ENCODE peak calls at places on chromosomes 12 and 14, in nine cellular contexts. D is tibial artery, Z is left ventricle myocardium inferior, F is pancreas, K is IMR-90, S is tibial nerve, N is cardiac fibroblast, A is heart left ventricle, J is kidney epithelial cell. G is an unnamed sample.

GRCh38 chr14:105204206-105204930 is 23.3 kb upstream of the NUDT14 start:
- DNase-seq in D (no peak), Z (peak), F (peak), K (no peak), S (no peak), N (peak), A (peak), J (peak), G (peak)

GRCh38 chr12:110641512-110641911 is 27.6 kb downstream of the TCTN1 start:
- DNase-seq in D (no peak), Z (peak), F (no peak), K (peak), S (no peak), N (peak), A (peak), J (no peak), G (no peak)

GRCh38 chr12:28782812-28783211 is 366.3 kb upstream of the FAR2 start:
- DNase-seq in D (no peak), Z (no peak), F (no peak), K (no peak), S (no peak), N (no peak), A (no peak), J (no peak), G (no peak)

GRCh38 chr14:105474478-105475268 is at the start of gene CRIP2:
- DNase-seq in D (no peak), Z (peak), F (no peak), K (peak), S (no peak), N (peak), A (peak), J (no peak), G (no peak)

GRCh38 chr14:77270361-77271112 is 469 bp downstream of the NGB start:
- DNase-seq in D (no peak), Z (no peak), F (no peak), K (no peak), S (no peak), N (no peak), A (no peak), J (no peak), G (no peak)

GRCh38 chr12:54479421-54479820 is 6.0 kb upstream of the GTSF1 start:
- DNase-seq in D (no peak), Z (no peak), F (no peak), K (peak), S (no peak), N (peak), A (no peak), J (no peak), G (no peak)

GRCh38 chr12:12214635-12215131 is 52.2 kb downstream of the LRP6 start:
- DNase-seq in D (no peak), Z (no peak), F (no peak), K (peak), S (no peak), N (no peak), A (no peak), J (no peak), G (no peak)

GRCh38 chr12:101859664-101860607 is 17.4 kb upstream of the DRAM1 start:
- DNase-seq in D (no peak), Z (no peak), F (no peak), K (peak), S (no peak), N (peak), A (no peak), J (no peak), G (no peak)

GRCh38 chr12:111426341-111427185 is 20.8 kb downstream of the SH2B3 start:
- DNase-seq in D (no peak), Z (no peak), F (no peak), K (peak), S (no peak), N (no peak), A (peak), J (no peak), G (no peak)

GRCh38 chr14:64059454-64060198 is 206.8 kb downstream of the SYNE2 start:
- DNase-seq in D (no peak), Z (no peak), F (no peak), K (no peak), S (no peak), N (no peak), A (no peak), J (no peak), G (no peak)

GRCh38 chr14:94179244-94179643 is 5.1 kb downstream of the PPP4R4 start:
- DNase-seq in D (no peak), Z (no peak), F (no peak), K (no peak), S (no peak), N (no peak), A (no peak), J (no peak), G (no peak)

GRCh38 chr12:110010853-110011835 is 11.9 kb downstream of the ANKRD13A start:
- DNase-seq in D (no peak), Z (no peak), F (no peak), K (no peak), S (no peak), N (no peak), A (no peak), J (no peak), G (no peak)

GRCh38 chr12:30823140-30823669 is 68.5 kb upstream of the CAPRIN2 start:
- DNase-seq in D (no peak), Z (peak), F (peak), K (no peak), S (peak), N (peak), A (peak), J (no peak), G (no peak)

GRCh38 chr12:5789469-5789968 is 155.5 kb downstream of the ANO2 start:
- DNase-seq in D (no peak), Z (no peak), F (no peak), K (no peak), S (no peak), N (no peak), A (no peak), J (no peak), G (no peak)

GRCh38 chr12:49264466-49264872 is 413 bp upstream of the TUBA1C start:
- DNase-seq in D (no peak), Z (no peak), F (no peak), K (no peak), S (no peak), N (no peak), A (peak), J (no peak), G (no peak)

GRCh38 chr12:52575256-52575655 is 1.6 kb upstream of the KRT74 start:
- DNase-seq in D (no peak), Z (no peak), F (no peak), K (no peak), S (no peak), N (no peak), A (no peak), J (no peak), G (no peak)

GRCh38 chr12:47636908-47637780 is 68.7 kb downstream of the RPAP3 start:
- DNase-seq in D (peak), Z (peak), F (no peak), K (no peak), S (no peak), N (peak), A (no peak), J (no peak), G (no peak)

GRCh38 chr14:51822499-51822898 is 37.9 kb upstream of the GNG2 start:
- DNase-seq in D (no peak), Z (no peak), F (no peak), K (no peak), S (no peak), N (no peak), A (no peak), J (no peak), G (no peak)

GRCh38 chr12:48285751-48286650 is 64.7 kb downstream of the ZNF641 start:
- DNase-seq in D (no peak), Z (no peak), F (no peak), K (no peak), S (no peak), N (no peak), A (no peak), J (no peak), G (no peak)

GRCh38 chr14:26598081-26598671 is 343 bp upstream of the NOVA1 start:
- DNase-seq in D (peak), Z (peak), F (peak), K (peak), S (peak), N (peak), A (peak), J (peak), G (no peak)

GRCh38 chr12:116594325-116595038 is 35.3 kb downstream of the MAP1LC3B2 start:
- DNase-seq in D (peak), Z (peak), F (no peak), K (no peak), S (no peak), N (no peak), A (peak), J (no peak), G (no peak)

GRCh38 chr12:52672321-52672933 is 7.8 kb downstream of the KRT1 start:
- DNase-seq in D (no peak), Z (no peak), F (no peak), K (no peak), S (no peak), N (no peak), A (no peak), J (no peak), G (no peak)

GRCh38 chr14:69291891-69292586 is 32.1 kb downstream of the GALNT16 start:
- DNase-seq in D (no peak), Z (no peak), F (no peak), K (no peak), S (no peak), N (no peak), A (no peak), J (no peak), G (no peak)

DNA sequence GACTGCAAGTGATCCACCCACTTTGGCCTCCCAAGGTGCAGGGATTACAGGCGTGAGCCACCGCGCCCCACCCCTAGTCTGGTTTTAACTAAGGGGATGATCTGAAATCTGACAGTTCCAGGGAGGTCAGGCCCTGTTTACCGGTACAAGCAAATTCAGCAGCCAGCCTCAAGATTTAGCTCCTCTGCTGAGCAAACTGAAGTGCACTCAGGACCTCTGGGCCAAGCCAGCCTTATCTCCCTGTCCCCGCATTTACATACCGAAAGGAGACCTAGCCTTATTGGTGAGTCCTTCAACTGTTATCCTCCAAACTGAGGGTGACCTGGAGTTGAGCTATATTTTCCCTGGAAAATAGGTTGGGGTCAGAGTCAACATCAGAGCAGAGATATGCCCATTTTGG is 835 bp upstream of the ABHD4 start:
- DNase-seq in D (no peak), Z (no peak), F (no peak), K (no peak), S (no peak), N (no peak), A (no peak), J (no peak), G (no peak)
- H3K4me3 ChIP-seq in D (peak), Z (peak), F (no peak), K (no peak), S (no peak), N (no peak), A (peak), J (no peak), G (no peak)

GRCh38 chr12:10501031-10501430 is 4.7 kb upstream of the EIF2S3B start:
- DNase-seq in D (no peak), Z (no peak), F (no peak), K (no peak), S (no peak), N (peak), A (no peak), J (no peak), G (peak)

GRCh38 chr12:10505620-10506019 is at the start of gene EIF2S3B:
- DNase-seq in D (no peak), Z (no peak), F (no peak), K (no peak), S (no peak), N (no peak), A (no peak), J (no peak), G (no peak)

GRCh38 chr12:10498042-10498441 is 7.6 kb upstream of the EIF2S3B start:
- DNase-seq in D (no peak), Z (no peak), F (no peak), K (no peak), S (no peak), N (no peak), A (no peak), J (no peak), G (no peak)

GRCh38 chr12:10497602-10498001 is 8.1 kb upstream of the EIF2S3B start:
- DNase-seq in D (no peak), Z (no peak), F (no peak), K (no peak), S (no peak), N (peak), A (no peak), J (no peak), G (no peak)

GRCh38 chr12:10503460-10503859 is 2.2 kb upstream of the EIF2S3B start:
- DNase-seq in D (no peak), Z (no peak), F (no peak), K (no peak), S (no peak), N (no peak), A (no peak), J (no peak), G (no peak)
- TF ChIP-seq CTCF in D (no peak), Z (no peak), F (no peak), K (no peak), S (no peak), N (no peak), A (no peak), J (no peak), G (no peak)

DNA sequence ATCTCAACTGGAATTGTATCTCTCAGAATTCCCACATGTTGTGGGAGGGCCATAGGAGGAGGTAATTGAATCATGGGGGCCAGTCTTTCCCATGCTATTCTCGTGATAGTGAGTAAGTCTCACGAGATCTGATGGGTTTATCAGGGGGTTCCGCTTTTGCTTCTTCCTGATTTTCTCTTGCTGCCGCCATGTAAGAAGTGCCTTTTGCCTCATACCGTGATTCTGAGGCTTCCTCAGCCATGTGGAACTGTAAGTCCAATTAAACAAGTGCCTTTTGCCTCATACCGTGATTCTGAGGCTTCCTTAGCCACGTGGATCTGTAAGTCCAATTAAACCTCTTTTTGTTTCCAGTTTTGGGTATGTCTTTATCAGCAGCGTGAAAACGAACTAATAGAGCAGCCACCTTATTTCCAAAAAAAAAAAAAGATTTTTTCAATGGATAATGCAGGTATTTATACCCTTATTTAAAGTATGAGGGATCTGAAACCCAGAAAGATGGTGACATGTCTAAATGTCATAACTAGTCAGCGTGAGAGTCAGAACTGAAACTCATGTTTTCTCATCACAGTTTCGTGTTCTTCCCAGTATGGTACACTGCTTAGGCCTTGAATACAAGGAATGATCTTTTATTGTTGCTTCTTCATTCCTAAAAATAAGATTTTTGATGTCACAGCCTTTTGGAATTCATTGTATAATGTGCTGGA is 89.6 kb downstream of the ERC1 start:
- DNase-seq in D (no peak), Z (no peak), F (no peak), K (no peak), S (no peak), N (no peak), A (no peak), J (no peak), G (no peak)
- H3K4me3 ChIP-seq in D (no peak), Z (no peak), F (no peak), K (no peak), S (no peak), N (no peak), A (no peak), J (no peak), G (no peak)

DNA sequence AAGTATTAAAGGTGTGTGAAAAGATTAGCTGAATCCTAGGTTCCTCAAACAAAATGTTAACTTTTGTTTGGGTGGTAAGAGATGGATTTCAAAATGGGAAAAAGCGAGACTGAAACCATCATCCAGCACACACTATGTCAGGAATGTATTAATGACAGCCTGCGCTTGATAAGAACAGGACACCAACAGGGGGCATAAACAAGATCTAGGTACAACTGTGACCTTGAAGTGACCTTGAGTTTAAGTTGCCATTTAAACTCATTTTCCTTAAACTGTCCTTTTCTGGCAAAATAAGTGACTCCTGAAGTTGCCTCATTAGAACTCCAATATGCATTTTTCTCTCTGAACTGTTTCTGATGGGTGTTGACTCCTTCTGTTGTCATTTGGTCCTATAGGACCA is 17.1 kb downstream of the PRKCH start:
- DNase-seq in D (no peak), Z (no peak), F (no peak), K (no peak), S (no peak), N (no peak), A (no peak), J (no peak), G (no peak)
- TF ChIP-seq CTCF in D (no peak), Z (no peak), F (no peak), K (no peak), S (no peak), N (no peak), A (no peak), J (no peak), G (no peak)

GRCh38 chr12:57224973-57225679 is 4.4 kb upstream of the SHMT2 start:
- DNase-seq in D (no peak), Z (peak), F (peak), K (no peak), S (no peak), N (peak), A (peak), J (no peak), G (no peak)

GRCh38 chr12:57222286-57223190 is 5.9 kb downstream of the NXPH4 start:
- DNase-seq in D (no peak), Z (no peak), F (no peak), K (no peak), S (no peak), N (no peak), A (no peak), J (no peak), G (no peak)

GRCh38 chr12:57221169-57221917 is 4.7 kb downstream of the NXPH4 start:
- DNase-seq in D (no peak), Z (no peak), F (no peak), K (no peak), S (no peak), N (no peak), A (no peak), J (no peak), G (no peak)

GRCh38 chr12:57224278-57224972 is 5.1 kb upstream of the SHMT2 start:
- DNase-seq in D (no peak), Z (no peak), F (no peak), K (no peak), S (no peak), N (no peak), A (no peak), J (no peak), G (no peak)

DNA sequence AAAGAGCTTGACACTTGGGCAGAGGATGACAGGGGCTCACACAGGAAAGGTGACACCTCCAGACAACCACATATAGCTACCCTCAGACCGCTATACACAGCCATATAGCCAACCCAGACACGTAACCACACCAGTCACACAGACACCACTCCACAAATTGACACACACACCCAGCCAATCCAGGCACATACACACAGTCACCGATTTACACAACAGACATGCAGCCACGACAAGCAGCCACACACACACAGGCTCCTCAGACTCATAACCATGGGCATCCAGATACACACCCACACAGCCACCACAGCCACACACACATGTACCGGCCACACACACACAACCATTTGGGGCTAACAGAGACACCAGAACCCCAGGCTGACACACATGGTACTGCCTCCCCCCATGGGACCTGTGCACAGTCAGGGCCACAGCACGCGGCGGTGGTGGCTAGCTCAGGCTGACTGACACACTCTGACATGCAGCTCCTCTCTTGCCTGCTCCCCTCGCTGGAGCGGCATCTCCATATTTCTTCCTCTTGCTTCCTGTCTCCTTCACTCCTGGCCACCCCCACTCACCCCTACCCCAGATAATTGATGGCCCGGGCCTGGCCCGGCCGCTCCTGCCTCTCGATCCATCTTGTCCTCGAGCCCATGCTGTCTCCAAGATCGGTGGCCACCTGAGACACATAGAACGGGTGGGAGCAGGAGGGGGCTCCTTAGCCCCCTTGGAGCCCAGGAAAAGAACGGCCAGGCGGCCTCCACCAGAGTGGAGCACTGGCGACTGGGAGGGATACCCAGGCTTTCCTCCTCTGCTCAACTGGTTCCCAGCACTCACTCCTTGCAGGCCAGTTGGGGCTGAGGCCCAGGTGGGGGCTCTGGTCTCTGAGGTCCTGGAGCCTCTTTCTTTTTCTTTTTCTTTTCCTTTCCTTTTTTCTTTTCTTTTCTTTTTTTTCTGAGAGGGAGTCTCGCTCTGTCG is 6.0 kb upstream of the SHMT2 start:
- DNase-seq in D (no peak), Z (no peak), F (no peak), K (no peak), S (no peak), N (no peak), A (no peak), J (no peak), G (no peak)
- H3K4me3 ChIP-seq in D (no peak), Z (no peak), F (no peak), K (no peak), S (no peak), N (no peak), A (no peak), J (no peak), G (no peak)

GRCh38 chr12:76878045-76878898 is 547 bp downstream of the CSRP2 start:
- DNase-seq in D (no peak), Z (no peak), F (peak), K (no peak), S (no peak), N (peak), A (peak), J (no peak), G (no peak)
- TF ChIP-seq CTCF in D (no peak), Z (no peak), F (no peak), K (peak), S (no peak), N (peak), A (no peak), J (peak), G (peak)

DNA sequence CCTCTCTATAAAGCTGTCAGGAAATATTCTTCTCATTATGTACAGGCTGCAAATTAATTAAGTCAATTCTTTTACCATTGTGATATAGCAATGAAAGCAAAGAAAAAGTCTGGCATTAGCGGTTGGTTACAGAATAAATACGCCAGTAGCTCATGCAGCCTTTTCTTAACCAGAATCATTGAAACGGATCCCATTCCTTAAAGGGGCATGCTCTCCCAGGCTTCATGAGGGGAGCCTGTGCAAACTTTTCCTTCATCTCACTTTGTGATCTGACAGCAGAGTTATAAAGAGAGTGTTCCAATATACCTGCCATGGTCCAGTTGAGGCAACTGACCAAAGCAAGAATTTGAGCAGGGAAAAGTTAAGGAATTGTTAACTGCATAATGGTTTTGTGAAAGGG is 337.7 kb downstream of the EMP1 start:
- DNase-seq in D (no peak), Z (no peak), F (no peak), K (no peak), S (no peak), N (peak), A (no peak), J (no peak), G (no peak)
- H3K4me3 ChIP-seq in D (no peak), Z (peak), F (no peak), K (no peak), S (no peak), N (no peak), A (peak), J (no peak), G (peak)

GRCh38 chr14:96297000-96297399 is 41.0 kb downstream of the BDKRB1 start:
- DNase-seq in D (no peak), Z (no peak), F (no peak), K (peak), S (no peak), N (peak), A (no peak), J (no peak), G (no peak)
- TF ChIP-seq CTCF in D (peak), Z (peak), F (peak), K (peak), S (peak), N (peak), A (peak), J (peak), G (peak)

G was measured in epithelial cell of proximal tubule.